ENCODE peak calls at places on chromosome 13, in seven cellular contexts. One of them, this sample, is unnamed. For H3K36me3, the result is how much of the 10 kb centered on the place peaks cover.

GRCh38 chr13:49400755-49401659 is 42.9 kb downstream of the CAB39L start:
- DNase-seq in adrenal gland: peak
- DNase-seq in pancreas: peak
- DNase-seq in Peyer's patch: no peak
- DNase-seq in tibial artery: peak
- DNase-seq in fibroblast of lung: peak
- DNase-seq in CD8-positive, alpha-beta memory T cell: no peak
- DNase-seq in this sample: no peak

GRCh38 chr13:44713793-44714469 is 137.8 kb upstream of the TSC22D1 start:
- DNase-seq in tibial artery: peak
- DNase-seq in Peyer's patch: no peak
- DNase-seq in pancreas: no peak
- DNase-seq in fibroblast of lung: peak
- DNase-seq in CD8-positive, alpha-beta memory T cell: no peak
- DNase-seq in adrenal gland: peak
- DNase-seq in this sample: no peak

GRCh38 chr13:20425819-20426219 is 99.8 kb downstream of the CRYL1 start:
- DNase-seq in fibroblast of lung: peak
- DNase-seq in pancreas: no peak
- DNase-seq in Peyer's patch: no peak
- DNase-seq in adrenal gland: no peak
- DNase-seq in CD8-positive, alpha-beta memory T cell: no peak
- DNase-seq in tibial artery: no peak
- DNase-seq in this sample: no peak

GRCh38 chr13:48874165-48874564 is 101.5 kb upstream of the FNDC3A start:
- DNase-seq in pancreas: no peak
- DNase-seq in CD8-positive, alpha-beta memory T cell: no peak
- DNase-seq in tibial artery: no peak
- DNase-seq in fibroblast of lung: no peak
- DNase-seq in adrenal gland: no peak
- DNase-seq in Peyer's patch: no peak
- DNase-seq in this sample: no peak

GRCh38 chr13:94411747-94412146 is 67.7 kb downstream of the DCT start:
- DNase-seq in CD8-positive, alpha-beta memory T cell: no peak
- DNase-seq in Peyer's patch: no peak
- DNase-seq in fibroblast of lung: no peak
- DNase-seq in tibial artery: no peak
- DNase-seq in pancreas: no peak
- DNase-seq in adrenal gland: no peak
- DNase-seq in this sample: no peak

GRCh38 chr13:101341464-101341863 is 74.8 kb downstream of the NALCN start:
- DNase-seq in adrenal gland: no peak
- DNase-seq in Peyer's patch: no peak
- DNase-seq in fibroblast of lung: peak
- DNase-seq in pancreas: no peak
- DNase-seq in tibial artery: no peak
- DNase-seq in CD8-positive, alpha-beta memory T cell: no peak
- DNase-seq in this sample: no peak

GRCh38 chr13:73200432-73200831 is 141.6 kb downstream of the KLF5 start:
- DNase-seq in pancreas: no peak
- DNase-seq in tibial artery: no peak
- DNase-seq in fibroblast of lung: peak
- DNase-seq in adrenal gland: no peak
- DNase-seq in CD8-positive, alpha-beta memory T cell: no peak
- DNase-seq in Peyer's patch: no peak
- DNase-seq in this sample: no peak

GRCh38 chr13:76703621-76704020 is 182.6 kb downstream of the KCTD12 start:
- DNase-seq in pancreas: no peak
- DNase-seq in CD8-positive, alpha-beta memory T cell: no peak
- DNase-seq in adrenal gland: no peak
- DNase-seq in Peyer's patch: no peak
- DNase-seq in tibial artery: no peak
- DNase-seq in fibroblast of lung: no peak
- DNase-seq in this sample: no peak

GRCh38 chr13:43676320-43676719 is 110.5 kb downstream of the ENOX1 start:
- DNase-seq in adrenal gland: no peak
- DNase-seq in pancreas: no peak
- DNase-seq in fibroblast of lung: no peak
- DNase-seq in tibial artery: no peak
- DNase-seq in CD8-positive, alpha-beta memory T cell: no peak
- DNase-seq in Peyer's patch: no peak
- DNase-seq in this sample: no peak

GRCh38 chr13:23146811-23147245 is 34.0 kb upstream of the SGCG start:
- DNase-seq in fibroblast of lung: no peak
- DNase-seq in pancreas: no peak
- DNase-seq in CD8-positive, alpha-beta memory T cell: no peak
- DNase-seq in adrenal gland: no peak
- DNase-seq in tibial artery: no peak
- DNase-seq in Peyer's patch: no peak
- DNase-seq in this sample: no peak

DNA sequence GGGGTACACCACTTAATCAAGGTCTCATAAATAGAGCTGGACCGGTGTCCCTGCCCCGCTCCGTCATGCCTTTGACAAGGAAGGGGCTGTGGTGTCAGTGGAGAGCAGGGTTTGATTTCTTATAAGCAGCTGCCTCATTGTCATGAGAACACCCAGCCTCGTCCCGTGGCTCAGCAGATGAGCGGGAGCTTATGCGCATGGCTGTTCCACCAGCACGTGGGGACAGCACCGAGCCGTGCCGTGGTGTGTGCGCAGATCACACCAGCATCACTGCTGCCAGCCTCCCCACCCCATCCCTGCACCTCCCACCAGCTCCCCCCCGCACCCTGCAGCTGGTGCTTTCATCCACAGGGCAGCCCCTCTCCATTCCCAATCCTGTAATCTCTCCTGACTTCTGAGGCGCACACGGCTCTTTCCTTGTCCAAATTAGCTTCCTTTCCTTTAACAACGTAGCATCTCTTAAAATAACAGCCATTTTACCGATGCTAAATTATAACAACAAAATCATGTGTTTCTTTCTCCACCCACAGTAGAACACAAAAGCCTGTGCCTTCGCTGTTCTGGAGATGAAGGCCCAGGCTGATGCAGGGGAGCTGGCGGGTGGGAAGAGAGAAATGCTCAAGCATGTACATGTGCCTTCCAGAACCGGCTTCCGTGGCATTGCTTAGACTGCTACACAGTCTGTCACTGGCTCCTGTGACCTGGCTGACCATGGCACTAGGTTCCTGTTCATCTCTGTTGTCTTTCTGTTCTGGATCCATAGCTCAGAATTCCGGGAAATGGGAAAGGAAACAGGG is 96.8 kb downstream of the RAB20 start:
- DNase-seq in fibroblast of lung: no peak
- DNase-seq in CD8-positive, alpha-beta memory T cell: no peak
- DNase-seq in tibial artery: no peak
- DNase-seq in adrenal gland: no peak
- DNase-seq in Peyer's patch: no peak
- DNase-seq in pancreas: no peak
- DNase-seq in this sample: no peak
- H3K36me3 ChIP-seq in fibroblast of lung: under half
- H3K36me3 ChIP-seq in CD8-positive, alpha-beta memory T cell: under half
- H3K36me3 ChIP-seq in tibial artery: half or more
- H3K36me3 ChIP-seq in adrenal gland: under half
- H3K36me3 ChIP-seq in Peyer's patch: under half
- H3K36me3 ChIP-seq in pancreas: under half
- H3K36me3 ChIP-seq in this sample: under half

GRCh38 chr13:82501804-82502203 is 1380.5 kb downstream of the SLITRK1 start:
- DNase-seq in adrenal gland: no peak
- DNase-seq in CD8-positive, alpha-beta memory T cell: no peak
- DNase-seq in tibial artery: no peak
- DNase-seq in Peyer's patch: no peak
- DNase-seq in fibroblast of lung: no peak
- DNase-seq in pancreas: no peak
- DNase-seq in this sample: no peak

GRCh38 chr13:82506805-82507404 is 1375.4 kb downstream of the SLITRK1 start:
- DNase-seq in tibial artery: no peak
- DNase-seq in pancreas: no peak
- DNase-seq in adrenal gland: no peak
- DNase-seq in fibroblast of lung: no peak
- DNase-seq in CD8-positive, alpha-beta memory T cell: no peak
- DNase-seq in Peyer's patch: no peak
- DNase-seq in this sample: no peak
- H3K36me3 ChIP-seq in tibial artery: under half
- H3K36me3 ChIP-seq in pancreas: under half
- H3K36me3 ChIP-seq in adrenal gland: under half
- H3K36me3 ChIP-seq in fibroblast of lung: under half
- H3K36me3 ChIP-seq in CD8-positive, alpha-beta memory T cell: under half
- H3K36me3 ChIP-seq in Peyer's patch: under half
- H3K36me3 ChIP-seq in this sample: under half

DNA sequence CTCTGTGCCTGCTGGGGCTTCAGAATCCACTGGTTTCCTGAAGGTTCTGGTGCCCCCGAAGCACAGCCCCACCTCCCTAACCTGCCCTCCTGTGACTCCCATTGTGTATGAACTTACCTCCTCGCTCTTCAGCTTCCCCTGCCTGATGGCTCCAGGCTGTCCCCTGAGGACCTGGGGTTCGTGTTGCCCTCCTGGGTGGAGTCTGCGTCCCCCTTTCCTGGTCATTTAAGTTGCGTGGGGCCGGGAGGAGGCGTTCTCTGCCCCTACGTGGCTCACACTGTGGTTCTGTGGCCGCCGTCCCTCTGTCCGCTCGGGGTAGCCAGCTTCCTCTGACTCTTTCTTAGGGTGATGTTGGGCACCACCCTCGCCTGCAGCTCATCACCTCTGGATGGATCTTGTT is 13.9 kb downstream of the TFDP1 start:
- DNase-seq in Peyer's patch: peak
- DNase-seq in adrenal gland: no peak
- DNase-seq in fibroblast of lung: no peak
- DNase-seq in tibial artery: peak
- DNase-seq in pancreas: no peak
- DNase-seq in CD8-positive, alpha-beta memory T cell: no peak
- DNase-seq in this sample: no peak
- H3K36me3 ChIP-seq in Peyer's patch: under half
- H3K36me3 ChIP-seq in adrenal gland: under half
- H3K36me3 ChIP-seq in fibroblast of lung: under half
- H3K36me3 ChIP-seq in tibial artery: under half
- H3K36me3 ChIP-seq in pancreas: under half
- H3K36me3 ChIP-seq in CD8-positive, alpha-beta memory T cell: under half
- H3K36me3 ChIP-seq in this sample: under half

GRCh38 chr13:32282096-32282711 is 33.0 kb downstream of the ZAR1L start:
- DNase-seq in CD8-positive, alpha-beta memory T cell: no peak
- DNase-seq in tibial artery: no peak
- DNase-seq in Peyer's patch: no peak
- DNase-seq in fibroblast of lung: no peak
- DNase-seq in adrenal gland: no peak
- DNase-seq in pancreas: no peak
- DNase-seq in this sample: no peak
- H3K36me3 ChIP-seq in CD8-positive, alpha-beta memory T cell: under half
- H3K36me3 ChIP-seq in tibial artery: half or more
- H3K36me3 ChIP-seq in Peyer's patch: under half
- H3K36me3 ChIP-seq in fibroblast of lung: under half
- H3K36me3 ChIP-seq in adrenal gland: under half
- H3K36me3 ChIP-seq in pancreas: under half
- H3K36me3 ChIP-seq in this sample: under half

GRCh38 chr13:42276683-42277082 is 4.7 kb downstream of the AKAP11 start:
- DNase-seq in fibroblast of lung: no peak
- DNase-seq in pancreas: no peak
- DNase-seq in adrenal gland: no peak
- DNase-seq in CD8-positive, alpha-beta memory T cell: no peak
- DNase-seq in Peyer's patch: no peak
- DNase-seq in tibial artery: no peak
- DNase-seq in this sample: no peak
- H3K36me3 ChIP-seq in fibroblast of lung: under half
- H3K36me3 ChIP-seq in pancreas: under half
- H3K36me3 ChIP-seq in adrenal gland: under half
- H3K36me3 ChIP-seq in CD8-positive, alpha-beta memory T cell: under half
- H3K36me3 ChIP-seq in Peyer's patch: under half
- H3K36me3 ChIP-seq in tibial artery: under half
- H3K36me3 ChIP-seq in this sample: under half

DNA sequence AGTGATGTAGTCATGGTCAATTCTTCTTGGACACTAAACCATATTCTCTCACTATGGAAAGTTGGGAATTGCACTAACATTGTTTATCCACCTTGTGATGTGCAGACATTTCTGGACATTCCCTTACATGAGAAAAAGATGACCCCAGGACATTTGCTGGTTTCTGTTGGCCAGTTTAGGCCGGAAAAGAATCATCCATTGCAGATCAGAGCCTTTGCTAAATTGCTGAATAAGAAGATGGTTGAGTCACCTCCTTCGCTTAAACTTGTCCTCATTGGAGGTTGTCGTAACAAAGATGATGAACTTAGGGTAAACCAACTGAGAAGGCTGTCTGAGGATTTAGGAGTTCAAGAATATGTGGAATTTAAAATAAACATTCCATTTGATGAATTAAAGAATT is at the start of gene UTP14C:
- DNase-seq in adrenal gland: no peak
- DNase-seq in pancreas: no peak
- DNase-seq in CD8-positive, alpha-beta memory T cell: no peak
- DNase-seq in tibial artery: no peak
- DNase-seq in Peyer's patch: no peak
- DNase-seq in fibroblast of lung: no peak
- DNase-seq in this sample: no peak
- H3K36me3 ChIP-seq in adrenal gland: under half
- H3K36me3 ChIP-seq in pancreas: under half
- H3K36me3 ChIP-seq in CD8-positive, alpha-beta memory T cell: under half
- H3K36me3 ChIP-seq in tibial artery: half or more
- H3K36me3 ChIP-seq in Peyer's patch: under half
- H3K36me3 ChIP-seq in fibroblast of lung: under half
- H3K36me3 ChIP-seq in this sample: under half

This sample was measured in CD4-positive, alpha-beta memory T cell.